ENCODE peak calls at places on chromosome 20, in seven cellular contexts. G, O, V, P, W, I and E are unnamed samples.

GRCh38 chr20:43102394-43102793 is 87.3 kb downstream of the PTPRT start:
- DNase-seq in G (no peak), O (no peak), V (no peak), P (no peak), W (no peak), I (peak; percentile 32), E (no peak)

GRCh38 chr20:24937579-24937978 is 11.5 kb upstream of the CST7 start:
- DNase-seq in G (no peak), O (no peak), V (no peak), P (no peak), W (peak; percentile 6), I (no peak), E (no peak)

GRCh38 chr20:14644698-14645097 is 307.3 kb upstream of the FLRT3 start:
- DNase-seq in G (no peak), O (no peak), V (no peak), P (no peak), W (no peak), I (no peak), E (no peak)

GRCh38 chr20:8722277-8722928 is 346.5 kb upstream of the PLCB4 start:
- DNase-seq in G (peak; percentile 66), O (peak; percentile 57), V (peak; percentile 89), P (peak; percentile 59), W (peak; percentile 39), I (peak; percentile 64), E (peak; percentile 84)

GRCh38 chr20:652611-653109 is 340 bp downstream of the SRXN1 start:
- DNase-seq in G (peak; percentile 52), O (no peak), V (no peak), P (no peak), W (peak; percentile 37), I (no peak), E (no peak)

GRCh38 chr20:36611625-36612024 is 6.0 kb downstream of the RAB5IF start:
- DNase-seq in G (no peak), O (no peak), V (no peak), P (no peak), W (no peak), I (no peak), E (no peak)

GRCh38 chr20:39903806-39904205 is 785.2 kb downstream of the MAFB start:
- DNase-seq in G (no peak), O (no peak), V (no peak), P (no peak), W (no peak), I (no peak), E (no peak)

GRCh38 chr20:49187330-49188100 is 619 bp downstream of the STAU1 start:
- DNase-seq in G (peak; percentile 8), O (peak; percentile 17), V (peak; percentile 66), P (no peak), W (peak; percentile 36), I (peak; percentile 35), E (peak; percentile 98)

GRCh38 chr20:31257364-31257763 is at the start of gene DEFB115:
- DNase-seq in G (no peak), O (no peak), V (no peak), P (no peak), W (no peak), I (no peak), E (no peak)

GRCh38 chr20:31256959-31257358 is 505 bp upstream of the DEFB115 start:
- DNase-seq in G (no peak), O (no peak), V (no peak), P (no peak), W (no peak), I (no peak), E (no peak)

DNA sequence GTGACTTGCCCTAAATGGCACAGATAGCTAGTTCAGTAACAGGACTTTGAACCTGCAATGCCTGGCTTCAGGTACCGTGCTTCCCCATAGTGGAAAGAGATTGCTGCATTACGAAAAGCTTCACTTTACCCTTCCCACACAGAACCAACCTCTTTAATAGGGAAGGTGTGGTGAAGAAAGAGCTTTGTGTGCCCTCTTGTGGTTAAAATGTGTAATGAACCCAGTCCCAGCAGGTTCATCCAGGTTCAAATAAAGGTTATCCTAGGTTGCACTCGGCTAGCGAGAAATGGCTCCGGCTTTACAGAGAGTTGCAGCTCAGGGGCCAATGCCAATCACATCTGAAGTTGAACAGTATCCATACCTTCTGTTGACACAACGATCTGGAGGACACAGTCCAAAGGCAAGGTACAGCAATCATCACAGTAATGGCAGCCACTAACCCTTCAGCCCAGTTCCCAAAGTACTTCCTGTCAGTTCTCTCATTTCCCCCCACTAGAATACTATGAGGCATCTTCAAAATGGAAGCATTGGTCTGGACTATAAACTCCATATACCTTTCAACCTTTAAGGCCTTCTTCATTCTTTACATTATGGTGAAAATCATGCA is 3.0 kb downstream of the DEFB115 start:
- DNase-seq in G (no peak), O (no peak), V (no peak), P (peak; percentile 33), W (no peak), I (peak; percentile 13), E (no peak)
- H3K9me3 ChIP-seq in G (no peaks in the 10 kb centered on the region), O (no peaks in the 10 kb centered on the region), V (no peaks in the 10 kb centered on the region), P (no peaks in the 10 kb centered on the region), W (no peaks in the 10 kb centered on the region), I (no peaks in the 10 kb centered on the region), E (peaks cover 13% of the 10 kb centered on the region)

GRCh38 chr20:45833883-45834796 is 541 bp downstream of the SNX21 start:
- DNase-seq in G (peak; percentile 67), O (peak; percentile 77), V (peak; percentile 79), P (no peak), W (peak; percentile 75), I (no peak), E (peak; percentile 30)

GRCh38 chr20:45836841-45837240 is 3.2 kb downstream of the SNX21 start:
- DNase-seq in G (peak; percentile 42), O (no peak), V (no peak), P (no peak), W (no peak), I (no peak), E (no peak)

GRCh38 chr20:45833030-45833882 is at the start of gene SNX21:
- DNase-seq in G (peak; percentile 94), O (no peak), V (peak; percentile 93), P (no peak), W (peak; percentile 81), I (no peak), E (peak; percentile 66)

GRCh38 chr20:45835230-45836224 is 1.9 kb downstream of the SNX21 start:
- DNase-seq in G (peak; percentile 66), O (no peak), V (peak; percentile 54), P (no peak), W (no peak), I (no peak), E (peak; percentile 18)

DNA sequence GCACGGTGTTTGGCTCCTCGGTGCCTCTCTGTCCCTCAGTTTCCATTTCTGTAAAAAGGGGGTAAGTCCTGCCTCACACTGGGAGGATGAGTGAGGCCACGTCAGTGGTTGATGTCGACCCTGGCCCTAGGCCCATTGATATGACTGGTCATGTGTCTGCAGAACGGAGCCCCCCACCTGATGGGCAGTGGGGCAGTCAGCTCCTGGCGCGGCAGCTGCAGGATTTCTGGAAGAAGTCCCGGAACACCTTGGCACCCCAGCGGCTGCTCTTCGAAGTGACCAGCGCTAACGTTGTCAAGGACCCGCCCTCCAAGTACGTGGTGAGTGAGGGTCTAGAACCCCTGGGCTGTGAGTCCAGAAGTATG is 1.2 kb downstream of the SNX21 start:
- DNase-seq in G (no peak), O (no peak), V (no peak), P (no peak), W (no peak), I (no peak), E (no peak)
- H3K4me3 ChIP-seq in G (peak overlapping the region; percentile 71), O (peak overlapping the region; percentile 69), V (peak overlapping the region; percentile 91), P (peak overlapping the region; percentile 65), W (peak overlapping the region; percentile 58), I (no peak overlapping the region), E (peak overlapping the region; percentile 2)

GRCh38 chr20:3804781-3805180 is 8.7 kb downstream of the CDC25B start:
- DNase-seq in G (no peak), O (no peak), V (no peak), P (no peak), W (no peak), I (no peak), E (no peak)

GRCh38 chr20:3805594-3806264 is 9.6 kb downstream of the CDC25B start:
- DNase-seq in G (peak; percentile 68), O (no peak), V (peak; percentile 52), P (no peak), W (no peak), I (no peak), E (no peak)

GRCh38 chr20:3808544-3808943 is 11.8 kb upstream of the AP5S1 start:
- DNase-seq in G (no peak), O (no peak), V (no peak), P (no peak), W (no peak), I (no peak), E (no peak)

GRCh38 chr20:3811421-3812258 is 8.7 kb upstream of the AP5S1 start:
- DNase-seq in G (peak; percentile 97), O (no peak), V (peak; percentile 99), P (peak; percentile 93), W (peak; percentile 99), I (no peak), E (peak; percentile 87)

DNA sequence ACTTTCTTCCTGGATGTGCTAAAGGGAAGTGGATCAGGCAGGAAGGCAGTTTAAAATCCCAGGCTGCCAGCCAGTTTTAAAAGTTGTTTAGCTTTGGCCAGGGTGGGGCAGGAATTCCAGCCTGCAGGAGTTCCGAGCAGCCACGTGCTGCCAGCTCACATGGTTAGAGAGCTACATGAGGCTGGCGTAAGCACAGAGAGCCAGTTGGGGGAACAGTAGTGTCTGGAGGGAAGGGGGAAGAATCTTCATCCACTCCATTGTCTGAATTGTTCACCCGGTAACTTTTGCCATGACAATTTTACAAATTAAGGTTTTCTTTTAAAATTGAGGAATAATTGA is 12.0 kb downstream of the CDC25B start:
- DNase-seq in G (peak; percentile 93), O (no peak), V (peak; percentile 92), P (peak; percentile 80), W (peak; percentile 95), I (no peak), E (peak; percentile 48)
- H3K9ac ChIP-seq in G (peak overlapping the region; percentile 58), O (no peak overlapping the region), V (peak overlapping the region; percentile 88), P (peak overlapping the region; percentile 71), W (no peak overlapping the region), I (peak overlapping the region; percentile 62), E (no peak overlapping the region)

GRCh38 chr20:56274156-56274555 is 25.6 kb downstream of the MC3R start:
- DNase-seq in G (no peak), O (no peak), V (no peak), P (no peak), W (no peak), I (no peak), E (no peak)

GRCh38 chr20:56273491-56273890 is 25.0 kb downstream of the MC3R start:
- DNase-seq in G (no peak), O (no peak), V (no peak), P (no peak), W (no peak), I (no peak), E (no peak)

GRCh38 chr20:56278205-56278604 is 29.7 kb downstream of the MC3R start:
- DNase-seq in G (no peak), O (no peak), V (no peak), P (no peak), W (no peak), I (no peak), E (no peak)
- H3K9me3 ChIP-seq in G (no peaks in the 10 kb centered on the region), O (no peaks in the 10 kb centered on the region), V (peaks cover 4% of the 10 kb centered on the region), P (no peaks in the 10 kb centered on the region), W (no peaks in the 10 kb centered on the region), I (peaks cover 11% of the 10 kb centered on the region), E (peaks cover 18% of the 10 kb centered on the region)